ENCODE peak calls at places on chromosomes 12 and 14, in four cellular contexts. H is GM12878, Y is HepG2, G is K562. T is an unnamed sample.
A peak's percentile ranks its signal among the peaks of the same experiment; 100 is the strongest.

GRCh38 chr12:67155863-67156262 is 113.3 kb upstream of the CAND1 start:
- DNase-seq in H (no peak), Y (no peak), G (no peak), T (no peak)

GRCh38 chr12:110778801-110779577 is 36.3 kb upstream of the PPP1CC start:
- DNase-seq in H (no peak), Y (no peak), G (no peak), T (no peak)

GRCh38 chr14:55715889-55716288 is 135.9 kb downstream of the KTN1 start:
- DNase-seq in H (no peak), Y (no peak), G (no peak), T (no peak)

GRCh38 chr12:40768125-40768864 is 76.1 kb downstream of the CNTN1 start:
- DNase-seq in H (no peak), Y (no peak), G (no peak), T (no peak)

GRCh38 chr14:20512139-20512905 is 7.0 kb downstream of the RNASE10 start:
- DNase-seq in H (no peak), Y (no peak), G (no peak), T (no peak)

GRCh38 chr12:12779529-12779928 is 5.9 kb upstream of the APOLD1 start:
- DNase-seq in H (no peak), Y (peak; percentile 59), G (no peak), T (peak; percentile 89)

GRCh38 chr12:1044697-1045096 is 53.7 kb downstream of the ERC1 start:
- DNase-seq in H (no peak), Y (no peak), G (no peak), T (no peak)

GRCh38 chr12:87216436-87216835 is 812.8 kb downstream of the C12orf50 start:
- DNase-seq in H (no peak), Y (no peak), G (no peak), T (no peak)

GRCh38 chr12:66742508-66743367 is 63.9 kb upstream of the GRIP1 start:
- DNase-seq in H (no peak), Y (no peak), G (no peak), T (no peak)

GRCh38 chr12:54029529-54030441 is 1.5 kb downstream of the HOXC6 start:
- DNase-seq in H (no peak), Y (no peak), G (no peak), T (no peak)

GRCh38 chr12:19739195-19739776 is 300.0 kb downstream of the AEBP2 start:
- DNase-seq in H (peak; percentile 16), Y (peak; percentile 41), G (peak; percentile 7), T (peak; percentile 74)

GRCh38 chr12:65656904-65657351 is 167.4 kb upstream of the HMGA2 start:
- DNase-seq in H (no peak), Y (no peak), G (no peak), T (peak; percentile 66)

GRCh38 chr12:124390442-124391116 is 95.7 kb downstream of the RFLNA start:
- DNase-seq in H (peak; percentile 23), Y (no peak), G (no peak), T (peak; percentile 77)

GRCh38 chr12:55624056-55624455 is 12.6 kb upstream of the OR10P1 start:
- DNase-seq in H (peak; percentile 50), Y (no peak), G (no peak), T (no peak)

GRCh38 chr12:99959549-99960170 is 25.1 kb downstream of the ANKS1B start:
- DNase-seq in H (no peak), Y (peak; percentile 15), G (no peak), T (peak; percentile 66)

GRCh38 chr12:19846561-19846960 is 407.3 kb downstream of the AEBP2 start:
- DNase-seq in H (no peak), Y (no peak), G (no peak), T (peak; percentile 13)

GRCh38 chr12:118611770-118612169 is 235.4 kb downstream of the SUDS3 start:
- DNase-seq in H (no peak), Y (no peak), G (no peak), T (no peak)

GRCh38 chr12:126912111-126912510 is 1354.9 kb upstream of the TMEM132C start:
- DNase-seq in H (no peak), Y (no peak), G (no peak), T (no peak)

GRCh38 chr14:24219521-24219920 is 3.7 kb upstream of the MDP1 start:
- DNase-seq in H (no peak), Y (no peak), G (no peak), T (no peak)

GRCh38 chr14:104597576-104597975 is 7.0 kb downstream of the TMEM179 start:
- DNase-seq in H (no peak), Y (no peak), G (no peak), T (no peak)

DNA sequence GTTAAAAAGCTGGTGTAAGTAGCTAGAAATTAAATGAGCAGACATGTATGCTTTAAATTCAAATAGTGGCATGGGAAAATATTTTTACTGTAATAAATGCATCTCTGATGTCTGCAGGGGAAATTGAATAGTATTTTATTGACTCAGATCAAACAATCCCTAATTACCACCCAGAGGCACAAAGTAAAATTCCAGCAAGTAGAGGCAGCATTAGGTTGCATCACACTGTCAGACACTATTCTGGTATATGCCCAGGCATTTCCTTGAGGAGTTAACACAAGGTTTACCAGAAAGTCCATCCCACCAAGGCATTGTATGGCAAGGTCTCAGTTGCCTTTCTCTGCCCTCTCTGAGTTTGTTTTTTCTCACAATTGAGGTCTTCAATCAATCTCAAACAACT is 201.6 kb upstream of the KITLG start:
- DNase-seq in H (no peak), Y (no peak), G (no peak), T (no peak)
- TF ChIP-seq ESRRA in H (no peak), Y (no peak), G (no peak), T (no peak)

DNA sequence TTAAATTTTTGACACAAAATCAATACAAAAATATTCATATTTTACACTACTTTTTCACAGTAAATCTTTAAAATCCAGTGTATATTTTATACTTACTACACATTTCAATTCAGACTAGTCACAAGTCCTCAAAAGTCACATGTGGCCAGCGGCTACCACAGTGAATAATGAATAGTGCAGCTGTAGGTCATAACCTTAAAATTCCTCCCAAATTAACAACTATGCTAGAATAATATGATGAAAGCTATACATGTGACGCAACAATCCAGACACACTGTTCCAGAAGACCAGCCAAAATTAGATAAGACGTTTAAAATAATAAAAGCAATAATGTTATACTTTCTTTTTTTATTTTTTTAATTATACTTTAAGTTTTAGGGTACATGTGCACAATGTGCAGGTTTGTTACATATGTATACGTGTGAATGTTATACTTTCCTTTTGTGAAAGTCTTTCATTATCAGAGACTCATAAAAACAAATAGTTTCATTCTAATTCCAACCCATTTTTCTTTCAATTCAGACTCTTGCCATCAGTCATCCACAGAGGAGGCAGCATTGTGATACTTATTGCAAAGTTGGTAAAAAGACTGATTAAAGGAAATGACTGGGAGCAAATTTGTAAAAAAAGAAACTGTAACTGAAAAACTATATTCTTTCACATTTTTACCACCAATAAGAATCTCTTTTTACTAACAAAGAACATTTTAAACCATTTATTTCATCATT is 67.0 kb downstream of the C2CD5 start:
- DNase-seq in H (no peak), Y (no peak), G (no peak), T (no peak)
- TF ChIP-seq JUNB in H (no peak), Y (no peak), G (no peak), T (no peak)

GRCh38 chr12:11623382-11623781 is 26.1 kb upstream of the ETV6 start:
- DNase-seq in H (no peak), Y (peak; percentile 58), G (no peak), T (no peak)
- TF ChIP-seq CTCF in H (no peak), Y (no peak), G (no peak), T (no peak)

DNA sequence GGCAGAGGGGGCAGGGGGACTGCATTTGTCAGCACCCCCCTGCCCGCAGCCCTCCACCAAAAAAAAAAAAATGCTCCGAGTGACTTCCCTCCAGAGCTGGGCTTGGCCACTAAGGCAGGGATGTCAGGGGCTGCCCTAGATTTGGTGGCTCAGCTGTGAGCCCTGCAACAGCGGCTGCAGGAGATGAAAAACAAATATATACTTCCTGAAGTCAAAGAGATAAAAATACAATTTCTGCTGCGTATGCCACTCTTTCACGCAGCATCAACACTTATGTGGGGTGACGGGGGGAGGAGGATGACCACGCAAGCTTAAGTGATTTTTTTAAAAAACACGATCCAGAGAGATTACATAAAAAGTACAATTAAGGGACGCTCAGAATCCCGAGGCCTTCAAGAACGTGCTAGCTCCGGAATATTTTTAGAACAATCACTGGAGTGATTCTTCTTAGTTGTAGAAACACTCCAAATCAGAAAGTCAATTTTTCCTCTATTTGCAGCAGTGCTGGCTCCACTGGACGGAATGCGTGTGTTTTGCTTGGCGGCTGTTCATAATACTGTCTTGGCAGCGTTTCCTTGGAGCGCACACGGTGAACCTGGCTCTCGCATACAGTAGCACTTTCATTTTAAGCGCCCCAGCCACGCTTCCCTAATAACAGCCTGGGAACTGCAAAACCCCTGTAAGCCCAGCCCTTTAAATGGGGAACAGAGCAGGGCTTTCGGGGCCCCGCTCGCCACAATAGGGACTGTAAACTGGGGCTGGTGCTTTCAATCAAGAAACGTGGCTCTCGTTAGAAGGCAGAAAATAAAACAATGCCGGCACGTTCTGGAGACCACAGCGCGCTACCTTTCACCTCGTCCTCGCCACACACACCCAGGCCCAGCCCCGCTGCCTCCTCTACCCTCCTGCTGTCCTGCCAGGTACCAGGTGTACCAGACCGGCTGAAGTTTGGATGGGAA is 80.1 kb downstream of the BCL11B start:
- DNase-seq in H (no peak), Y (no peak), G (no peak), T (no peak)
- TF ChIP-seq ESRRA in H (no peak), Y (no peak), G (no peak), T (no peak)

GRCh38 chr14:76774471-76775158 is 13.3 kb downstream of the VASH1 start:
- DNase-seq in H (no peak), Y (no peak), G (no peak), T (no peak)

GRCh38 chr14:76773956-76774355 is 12.7 kb downstream of the VASH1 start:
- DNase-seq in H (no peak), Y (no peak), G (no peak), T (no peak)

GRCh38 chr14:76771432-76771980 is 10.2 kb downstream of the VASH1 start:
- DNase-seq in H (no peak), Y (no peak), G (no peak), T (no peak)

GRCh38 chr14:76772300-76773187 is 11.3 kb downstream of the VASH1 start:
- DNase-seq in H (no peak), Y (no peak), G (peak; percentile 77), T (no peak)

GRCh38 chr14:76773188-76773885 is 12.1 kb downstream of the VASH1 start:
- DNase-seq in H (no peak), Y (peak; percentile 41), G (peak; percentile 65), T (peak; percentile 53)
- TF ChIP-seq JUNB in H (no peak), Y (no peak), G (no peak), T (no peak)

DNA sequence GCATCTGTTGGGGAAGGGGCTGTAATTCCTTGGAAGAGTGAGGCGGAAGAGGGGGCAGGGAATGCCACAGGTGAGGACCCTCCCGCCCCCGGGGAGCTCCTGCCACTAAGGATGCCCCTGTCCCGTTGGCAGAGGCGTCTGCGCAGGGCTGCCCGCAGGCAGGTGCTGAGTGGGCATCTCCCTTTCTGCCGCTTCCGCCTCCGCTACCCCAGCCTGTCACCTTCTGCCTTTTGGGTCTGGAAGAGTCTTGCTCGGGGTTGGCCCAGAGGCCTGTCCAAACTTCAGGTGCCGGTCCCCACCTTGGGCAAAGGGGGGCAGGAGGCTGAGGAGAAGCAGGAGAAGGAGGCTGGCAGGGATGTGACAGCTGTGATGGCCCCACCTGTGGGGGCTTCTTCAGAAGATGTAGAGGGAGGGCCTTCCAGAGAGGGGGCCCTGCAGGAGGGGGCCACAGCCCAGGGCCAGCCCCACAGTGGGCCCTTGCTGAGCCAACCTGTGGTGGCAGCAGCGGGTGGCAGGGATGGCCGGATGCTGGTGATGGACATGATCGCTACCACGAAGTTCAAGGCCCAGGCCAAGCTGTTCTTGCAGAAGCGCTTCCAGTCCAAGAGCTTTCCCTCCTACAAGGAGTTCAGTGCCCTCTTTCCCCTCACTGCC is 10.0 kb downstream of the VRTN start:
- DNase-seq in H (no peak), Y (no peak), G (no peak), T (no peak)
- TF ChIP-seq CTCF in H (no peak), Y (no peak), G (no peak), T (no peak)

T was measured in A549.